ENCODE peak calls at places on chromosomes 2 and 18, in ten cellular contexts. Q is GM23338, X is A549, G is GM10248, Z is hepatocyte, M is sigmoid colon, N is uterus, T is RWPE1, B is MCF 10A, J is cardiac muscle cell. O is an unnamed sample.
A peak's percentile ranks its signal among the peaks of the same experiment; 100 is the strongest.

GRCh38 chr18:29234751-29235150 is 1057.8 kb upstream of the CDH2 start:
- DNase-seq in Q (no peak), X (no peak), G (no peak), Z (no peak), M (no peak), N (no peak), T (no peak), B (no peak), J (no peak), O (no peak)

GRCh38 chr18:76075777-76076176 is 419.3 kb downstream of the ZNF516 start:
- DNase-seq in Q (no peak), X (no peak), G (no peak), Z (no peak), M (no peak), N (no peak), T (no peak), B (no peak), J (no peak), O (no peak)

GRCh38 chr18:63511285-63511684 is 30.9 kb upstream of the SERPINB12 start:
- DNase-seq in Q (peak; percentile 94), X (peak; percentile 68), G (no peak), Z (peak; percentile 55), M (no peak), N (no peak), T (peak; percentile 28), B (peak; percentile 75), J (peak; percentile 63), O (peak; percentile 61)

GRCh38 chr2:202831241-202831997 is 40.1 kb downstream of the ICA1L start:
- DNase-seq in Q (peak; percentile 73), X (peak; percentile 72), G (peak; percentile 54), Z (peak; percentile 44), M (no peak), N (no peak), T (peak; percentile 71), B (peak; percentile 84), J (peak; percentile 15), O (peak; percentile 70)

GRCh38 chr2:155600914-155601760 is 731.4 kb downstream of the NR4A2 start:
- DNase-seq in Q (no peak), X (no peak), G (no peak), Z (no peak), M (no peak), N (no peak), T (no peak), B (no peak), J (no peak), O (no peak)

GRCh38 chr2:235848055-235848454 is 320.1 kb downstream of the GBX2 start:
- DNase-seq in Q (no peak), X (no peak), G (no peak), Z (no peak), M (no peak), N (no peak), T (no peak), B (no peak), J (no peak), O (no peak)

GRCh38 chr2:235234711-235235110 is 259.1 kb upstream of the AGAP1 start:
- DNase-seq in Q (no peak), X (peak; percentile 10), G (no peak), Z (no peak), M (no peak), N (no peak), T (no peak), B (no peak), J (no peak), O (no peak)

GRCh38 chr2:167100526-167100925 is 212.2 kb downstream of the XIRP2 start:
- DNase-seq in Q (no peak), X (no peak), G (no peak), Z (no peak), M (no peak), N (no peak), T (no peak), B (no peak), J (no peak), O (no peak)

GRCh38 chr2:54704688-54705605 is 18.5 kb upstream of the EML6 start:
- DNase-seq in Q (peak; percentile 65), X (peak; percentile 74), G (peak; percentile 46), Z (peak; percentile 64), M (no peak), N (no peak), T (peak; percentile 24), B (peak; percentile 77), J (peak; percentile 62), O (no peak)

GRCh38 chr18:32549248-32549842 is 78.7 kb upstream of the GAREM1 start:
- DNase-seq in Q (peak; percentile 90), X (peak; percentile 46), G (peak; percentile 41), Z (peak; percentile 79), M (no peak), N (peak; percentile 20), T (peak; percentile 37), B (peak; percentile 74), J (peak; percentile 68), O (peak; percentile 74)

GRCh38 chr2:118013724-118014491 is at the start of gene CCDC93:
- DNase-seq in Q (peak; percentile 86), X (peak; percentile 79), G (peak; percentile 98), Z (peak; percentile 93), M (peak; percentile 86), N (peak; percentile 66), T (peak; percentile 99), B (peak; percentile 80), J (peak; percentile 88), O (peak; percentile 90)

GRCh38 chr2:232322560-232323327 is 55.8 kb upstream of the ALPP start:
- DNase-seq in Q (no peak), X (no peak), G (no peak), Z (no peak), M (peak; percentile 47), N (no peak), T (no peak), B (no peak), J (no peak), O (no peak)

GRCh38 chr2:212109217-212109616 is 429.4 kb downstream of the ERBB4 start:
- DNase-seq in Q (no peak), X (no peak), G (no peak), Z (no peak), M (no peak), N (no peak), T (no peak), B (no peak), J (no peak), O (no peak)

GRCh38 chr2:45173513-45173912 is 164.3 kb upstream of the SIX2 start:
- DNase-seq in Q (no peak), X (peak; percentile 84), G (no peak), Z (no peak), M (no peak), N (no peak), T (peak; percentile 79), B (peak; percentile 97), J (no peak), O (peak; percentile 33)
- TF ChIP-seq CTCF in Q (no peak), X (no peak), G (no peak), Z (no peak), M (no peak), N (no peak), T (no peak), B (no peak), J (no peak), O (no peak)

DNA sequence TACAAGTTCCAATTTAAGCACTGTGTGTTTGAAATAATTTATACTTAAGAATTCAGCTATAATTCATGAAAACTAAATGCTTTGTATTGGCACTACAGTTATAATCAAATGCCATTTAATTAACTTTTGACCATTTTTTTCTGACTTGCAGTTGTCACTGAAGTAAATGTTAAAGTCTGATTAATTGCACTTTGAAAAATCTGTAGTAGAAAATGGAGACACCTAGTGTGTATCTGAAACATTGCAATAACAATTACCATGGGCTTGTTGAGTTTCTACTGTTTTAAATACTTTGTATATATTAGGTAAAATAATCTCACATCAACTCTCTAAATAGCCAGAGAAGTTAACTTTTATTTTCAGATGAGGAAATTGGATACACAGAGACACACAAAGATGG is 458.6 kb upstream of the FSIP2 start:
- DNase-seq in Q (peak; percentile 43), X (peak; percentile 3), G (no peak), Z (no peak), M (no peak), N (no peak), T (peak; percentile 3), B (peak; percentile 30), J (no peak), O (no peak)
- TF ChIP-seq CTCF in Q (no peak), X (peak; percentile 11), G (peak; percentile 35), Z (peak; percentile 74), M (no peak), N (no peak), T (peak; percentile 60), B (peak; percentile 55), J (peak; percentile 33), O (peak; percentile 45)

GRCh38 chr2:182977463-182977862 is 60.8 kb downstream of the NCKAP1 start:
- DNase-seq in Q (no peak), X (no peak), G (no peak), Z (no peak), M (no peak), N (no peak), T (no peak), B (no peak), J (no peak), O (no peak)

GRCh38 chr2:182980652-182981051 is 57.6 kb downstream of the NCKAP1 start:
- DNase-seq in Q (no peak), X (no peak), G (no peak), Z (no peak), M (no peak), N (no peak), T (no peak), B (no peak), J (no peak), O (no peak)

GRCh38 chr2:182982934-182983333 is 55.3 kb downstream of the NCKAP1 start:
- DNase-seq in Q (no peak), X (no peak), G (no peak), Z (no peak), M (no peak), N (no peak), T (no peak), B (no peak), J (no peak), O (no peak)

GRCh38 chr2:182980115-182980514 is 58.1 kb downstream of the NCKAP1 start:
- DNase-seq in Q (peak; percentile 69), X (peak; percentile 36), G (peak; percentile 39), Z (peak; percentile 22), M (no peak), N (no peak), T (peak; percentile 30), B (peak; percentile 21), J (peak; percentile 52), O (no peak)
- TF ChIP-seq CTCF in Q (no peak), X (peak; percentile 55), G (peak; percentile 48), Z (peak; percentile 68), M (peak; percentile 60), N (peak; percentile 44), T (peak; percentile 66), B (peak; percentile 33), J (peak; percentile 46), O (no peak)

DNA sequence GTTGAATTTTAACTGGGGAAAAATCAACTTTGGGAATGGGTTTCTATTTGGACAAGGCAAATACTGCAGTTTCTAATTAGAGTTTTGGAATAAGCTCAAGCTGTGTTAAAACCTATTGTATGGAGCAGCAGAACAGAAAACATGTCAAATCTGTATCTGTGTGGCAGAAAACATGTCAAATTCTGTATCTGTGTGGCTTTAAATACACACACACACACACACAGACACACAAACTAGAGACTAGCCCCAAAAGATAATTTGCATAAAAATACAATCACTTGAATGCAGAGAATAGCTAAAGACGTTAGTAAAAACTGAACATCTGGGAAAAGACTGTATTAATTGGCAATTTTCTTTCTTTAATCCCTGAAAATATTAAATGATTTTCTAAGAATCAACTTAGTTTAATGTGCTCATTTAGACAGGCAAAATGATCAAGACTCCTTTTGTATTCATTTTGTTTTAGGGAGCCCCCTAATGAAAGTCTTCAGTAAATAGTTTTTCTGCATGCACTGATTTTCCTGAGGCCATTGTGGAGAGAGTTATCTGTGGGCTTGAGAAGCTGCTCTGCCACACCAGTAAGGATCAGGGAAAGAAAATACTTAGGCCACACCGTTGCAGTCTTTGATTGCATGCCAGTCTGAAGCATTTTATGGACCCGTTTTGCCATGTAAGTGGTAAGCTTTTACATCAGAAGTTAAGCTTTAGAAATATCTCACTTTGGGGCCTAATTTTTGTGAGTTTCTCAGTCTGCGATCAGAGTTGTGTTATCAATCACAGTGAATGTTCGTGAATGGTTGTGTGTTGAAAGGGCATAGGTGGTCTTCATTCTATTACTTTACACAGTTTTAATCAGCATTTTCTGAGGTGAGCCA is 2.2 kb downstream of the SPATS2L start:
- DNase-seq in Q (peak; percentile 30), X (no peak), G (no peak), Z (peak; percentile 33), M (no peak), N (no peak), T (no peak), B (peak; percentile 40), J (peak; percentile 21), O (no peak)
- TF ChIP-seq CTCF in Q (no peak), X (peak; percentile 44), G (peak; percentile 7), Z (peak; percentile 31), M (no peak), N (no peak), T (peak; percentile 51), B (no peak), J (peak; percentile 31), O (no peak)